ENCODE peak calls at places on chromosomes 1 and 21, in five cellular contexts. S, A, F, R and I are unnamed samples.

GRCh38 chr1:53552981-53553733 is 94.0 kb downstream of the DMRTB1 start:
- DNase-seq in F (no peak), R (peak; percentile 65), A (no peak), S (no peak), I (no peak)

GRCh38 chr1:103254691-103255090 is 146.4 kb upstream of the COL11A1 start:
- DNase-seq in S (no peak), F (no peak), A (no peak), R (no peak), I (no peak)

GRCh38 chr1:47934243-47934805 is 62.9 kb downstream of the TRABD2B start:
- DNase-seq in R (peak; percentile 91), S (no peak), F (no peak), A (no peak), I (no peak)

GRCh38 chr1:59150537-59151386 is 146.1 kb upstream of the FGGY start:
- DNase-seq in S (peak; percentile 98), R (peak; percentile 85), F (peak; percentile 48), A (no peak), I (peak; percentile 90)

GRCh38 chr21:45466330-45467220 is 61.6 kb downstream of the COL18A1 start:
- DNase-seq in F (no peak), A (no peak), S (no peak), R (no peak), I (no peak)

GRCh38 chr1:51302746-51303145 is 27.6 kb downstream of the TTC39A start:
- DNase-seq in A (no peak), S (no peak), F (peak; percentile 38), R (no peak), I (no peak)

GRCh38 chr1:152533327-152533938 is 19.2 kb downstream of the CRCT1 start:
- DNase-seq in S (no peak), R (no peak), A (peak; percentile 80), F (peak; percentile 48), I (no peak)

GRCh38 chr1:229093546-229094336 is 177.2 kb upstream of the RAB4A start:
- DNase-seq in F (no peak), R (no peak), A (peak; percentile 83), S (no peak), I (no peak)

GRCh38 chr1:25107643-25108010 is 124.7 kb downstream of the SYF2 start:
- DNase-seq in R (no peak), S (peak; percentile 41), F (no peak), A (no peak), I (no peak)

GRCh38 chr21:46634966-46635323 is 529 bp upstream of the PRMT2 start:
- DNase-seq in F (no peak), S (peak; percentile 44), A (peak; percentile 39), R (no peak), I (peak; percentile 89)

GRCh38 chr1:204751883-204752687 is 66.5 kb upstream of the LRRN2 start:
- DNase-seq in F (no peak), A (peak; percentile 85), S (no peak), R (peak; percentile 69), I (no peak)

GRCh38 chr1:215568287-215568692 is 1.2 kb downstream of the KCTD3 start:
- DNase-seq in A (no peak), S (no peak), F (peak; percentile 53), R (no peak), I (no peak)

GRCh38 chr1:167555971-167556714 is 2.6 kb upstream of the CREG1 start:
- DNase-seq in F (peak; percentile 60), A (peak; percentile 82), S (no peak), R (peak; percentile 84), I (no peak)

GRCh38 chr1:67682659-67683197 is 2.3 kb upstream of the GADD45A start:
- DNase-seq in R (no peak), A (peak; percentile 12), F (no peak), S (peak; percentile 73), I (no peak)

GRCh38 chr1:211335507-211336157 is 9.0 kb downstream of the TRAF5 start:
- DNase-seq in F (peak; percentile 49), R (no peak), S (no peak), A (no peak), I (no peak)

GRCh38 chr21:41369105-41369914 is 7.5 kb downstream of the MX2 start:
- DNase-seq in A (no peak), F (peak; percentile 78), S (no peak), R (peak; percentile 80), I (no peak)

GRCh38 chr1:85240174-85240601 is 19.3 kb downstream of the C1orf52 start:
- DNase-seq in S (no peak), R (no peak), A (peak; percentile 26), F (peak; percentile 44), I (no peak)

GRCh38 chr1:106435269-106435668 is 621.2 kb upstream of the PRMT6 start:
- DNase-seq in A (no peak), S (no peak), F (no peak), R (no peak), I (no peak)

GRCh38 chr1:228279011-228279721 is 71.3 kb downstream of the OBSCN start:
- DNase-seq in S (no peak), F (no peak), A (no peak), R (no peak), I (peak; percentile 81)

GRCh38 chr1:205077158-205077933 is 6.9 kb downstream of the TMEM81 start:
- DNase-seq in R (no peak), A (no peak), F (no peak), S (no peak), I (no peak)

GRCh38 chr1:247639381-247639981 is 34.1 kb downstream of the OR2G3 start:
- DNase-seq in A (no peak), F (no peak), R (no peak), S (no peak), I (peak; percentile 88)

GRCh38 chr1:116777831-116778830 is 23.9 kb downstream of the CD2 start:
- DNase-seq in F (no peak), R (no peak), A (peak; percentile 15), S (peak; percentile 81), I (no peak)

GRCh38 chr1:41758904-41759548 is 159.7 kb downstream of the HIVEP3 start:
- DNase-seq in R (no peak), A (no peak), F (no peak), S (no peak), I (no peak)

GRCh38 chr1:216356945-216357344 is 66.3 kb downstream of the USH2A start:
- DNase-seq in F (no peak), S (no peak), A (no peak), R (no peak), I (no peak)

GRCh38 chr1:89989791-89990190 is 5.1 kb upstream of the ZNF326 start:
- DNase-seq in S (no peak), F (no peak), R (no peak), A (no peak), I (no peak)

GRCh38 chr21:28336299-28336698 is 656.4 kb downstream of the LTN1 start:
- DNase-seq in A (peak; percentile 9), R (no peak), S (peak; percentile 76), F (no peak), I (no peak)

GRCh38 chr21:17732306-17732705 is 86.8 kb downstream of the C21orf91 start:
- DNase-seq in R (no peak), F (no peak), S (no peak), A (no peak), I (no peak)

GRCh38 chr1:221203224-221204054 is 324.2 kb downstream of the HLX start:
- DNase-seq in R (no peak), F (peak; percentile 61), A (peak; percentile 90), S (no peak), I (peak; percentile 91)

GRCh38 chr1:208000504-208000903 is 89.6 kb upstream of the CD34 start:
- DNase-seq in A (no peak), R (peak; percentile 6), F (no peak), S (no peak), I (peak; percentile 32)

GRCh38 chr1:24929091-24929875 is 793 bp downstream of the RUNX3 start:
- DNase-seq in S (no peak), F (no peak), A (no peak), R (no peak), I (no peak)

GRCh38 chr1:206506405-206506802 is 927 bp upstream of the RASSF5 start:
- DNase-seq in S (no peak), R (no peak), F (no peak), A (no peak), I (no peak)

GRCh38 chr1:206507395-206508129 is at the start of gene RASSF5:
- DNase-seq in S (no peak), F (peak; percentile 91), A (peak; percentile 84), R (peak; percentile 94), I (no peak)

GRCh38 chr1:206506803-206507394 is 432 bp upstream of the RASSF5 start:
- DNase-seq in R (no peak), S (no peak), A (peak; percentile 29), F (peak; percentile 63), I (no peak)

GRCh38 chr1:206504363-206504713 is 3.0 kb upstream of the RASSF5 start:
- DNase-seq in F (no peak), S (no peak), R (no peak), A (no peak), I (no peak)

GRCh38 chr1:206505702-206506375 is 1.5 kb upstream of the RASSF5 start:
- DNase-seq in F (no peak), A (no peak), S (no peak), R (no peak), I (no peak)
- TF ChIP-seq CTCF in F (peak; percentile 31), A (peak; percentile 32), S (peak; percentile 45), R (peak; percentile 50), I (peak; percentile 59)

GRCh38 chr21:37564341-37564923 is 197.9 kb downstream of the DYRK1A start:
- DNase-seq in R (peak; percentile 88), F (peak; percentile 58), S (peak; percentile 94), A (peak; percentile 84), I (peak; percentile 92)
- TF ChIP-seq CTCF in R (no peak), F (peak; percentile 21), S (no peak), A (no peak), I (no peak)

GRCh38 chr1:17480846-17481245 is 41.4 kb upstream of the RCC2 start:
- DNase-seq in F (no peak), S (no peak), R (no peak), A (no peak), I (no peak)

GRCh38 chr1:17486242-17486641 is 46.8 kb upstream of the RCC2 start:
- DNase-seq in R (no peak), S (no peak), F (no peak), A (no peak), I (no peak)

GRCh38 chr1:17488977-17489739 is 49.7 kb upstream of the RCC2 start:
- DNase-seq in R (no peak), A (no peak), S (no peak), F (no peak), I (no peak)

DNA sequence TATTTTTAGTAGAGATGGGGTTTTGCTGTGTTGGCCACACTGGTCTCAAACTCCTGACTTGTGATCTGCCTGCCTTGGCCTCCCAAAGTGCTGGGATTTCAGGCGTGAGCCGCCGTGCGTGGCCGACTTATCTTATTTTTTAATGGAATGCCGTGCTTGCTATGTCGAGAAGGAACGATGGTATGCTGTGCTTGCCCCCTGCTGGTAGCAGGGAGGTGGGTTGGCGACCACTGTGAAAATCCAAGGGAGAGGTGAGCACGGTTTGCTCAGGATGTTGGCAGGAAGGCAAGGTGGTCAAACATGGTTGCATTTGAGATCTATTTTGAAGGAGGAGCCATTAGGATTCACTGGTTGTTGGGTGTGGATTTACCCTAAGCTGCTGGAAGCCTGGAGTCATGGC is 45.8 kb upstream of the RCC2 start:
- DNase-seq in R (no peak), F (no peak), S (no peak), A (peak; percentile 56), I (no peak)
- TF ChIP-seq CTCF in R (peak; percentile 29), F (peak; percentile 18), S (peak; percentile 44), A (peak; percentile 42), I (peak; percentile 36)

DNA sequence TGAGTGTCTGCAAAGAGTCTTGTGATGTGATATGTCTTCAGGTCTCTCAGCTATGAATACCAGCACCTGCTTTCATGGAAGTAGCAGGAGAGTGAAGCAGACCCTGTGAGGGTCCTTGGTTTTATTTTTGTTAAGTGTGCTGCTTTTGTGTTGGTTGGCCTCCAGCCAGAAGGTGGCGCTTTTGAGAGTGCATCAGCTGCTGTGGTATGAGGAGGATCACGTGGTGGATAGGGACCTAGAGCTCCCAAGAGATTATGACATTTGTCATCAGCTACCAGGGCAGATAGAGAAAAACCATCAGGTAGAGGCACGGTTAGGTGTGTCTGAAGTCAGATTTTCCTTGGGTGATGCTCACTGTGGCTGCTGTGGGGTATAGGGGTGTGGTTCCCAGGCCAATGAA is 1232.1 kb downstream of the MRPL39 start:
- DNase-seq in F (no peak), S (no peak), A (no peak), R (no peak), I (no peak)
- TF ChIP-seq CTCF in F (no peak), S (no peak), A (no peak), R (no peak), I (no peak)